ENCODE peak calls at places on chromosome 7, in six cellular contexts. U is WTC11, B is astrocyte of the spinal cord, X is progenitor cell of endocrine pancreas, D is brain microvascular endothelial cell, C is gastrocnemius medialis. F is an unnamed sample.

GRCh38 chr7:141072548-141073172 is 1.2 kb upstream of the TMEM178B start:
- DNase-seq in C (peak; percentile 69), U (peak; percentile 55), B (peak; percentile 74), X (peak; percentile 15), D (peak; percentile 79), F (peak; percentile 76)

GRCh38 chr7:113015038-113015645 is 71.5 kb downstream of the GPR85 start:
- DNase-seq in C (no peak), X (no peak), D (peak; percentile 29), B (peak; percentile 46), U (no peak), F (no peak)

GRCh38 chr7:1946025-1946424 is 275.9 kb downstream of the ELFN1 start:
- DNase-seq in C (no peak), B (no peak), D (no peak), U (no peak), X (no peak), F (peak; percentile 12)

GRCh38 chr7:85031475-85031874 is 155.4 kb downstream of the SEMA3D start:
- DNase-seq in C (no peak), U (no peak), X (no peak), B (no peak), D (no peak), F (no peak)

GRCh38 chr7:51227861-51228260 is 88.7 kb downstream of the COBL start:
- DNase-seq in B (no peak), U (no peak), X (no peak), D (no peak), C (no peak), F (no peak)

GRCh38 chr7:36875794-36876193 is 151.5 kb upstream of the AOAH start:
- DNase-seq in B (peak; percentile 27), D (no peak), U (no peak), X (no peak), C (no peak), F (no peak)

GRCh38 chr7:149166142-149166541 is 18.9 kb downstream of the ZNF398 start:
- DNase-seq in U (no peak), X (no peak), B (no peak), D (no peak), C (no peak), F (no peak)

GRCh38 chr7:114084381-114085312 is 165.8 kb upstream of the PPP1R3A start:
- DNase-seq in U (peak; percentile 57), B (peak; percentile 44), X (no peak), D (no peak), C (peak; percentile 52), F (peak; percentile 50)

GRCh38 chr7:51366930-51367613 is 50.5 kb upstream of the COBL start:
- DNase-seq in U (peak; percentile 58), D (peak; percentile 40), X (peak; percentile 30), B (peak; percentile 44), C (peak; percentile 29), F (peak; percentile 39)

GRCh38 chr7:86282014-86282682 is 361.6 kb upstream of the GRM3 start:
- DNase-seq in B (no peak), D (no peak), U (peak; percentile 20), X (no peak), C (no peak), F (no peak)

GRCh38 chr7:134031835-134032617 is 95.1 kb upstream of the LRGUK start:
- DNase-seq in C (no peak), X (no peak), B (no peak), D (no peak), U (no peak), F (no peak)

GRCh38 chr7:5421626-5422323 is 1.9 kb downstream of the TNRC18 start:
- DNase-seq in U (no peak), C (peak; percentile 54), D (peak; percentile 77), X (peak; percentile 19), B (peak; percentile 82), F (no peak)

GRCh38 chr7:158782638-158783490 is 46.4 kb downstream of the ESYT2 start:
- DNase-seq in X (no peak), C (peak; percentile 83), U (no peak), B (peak; percentile 50), D (peak; percentile 69), F (no peak)

GRCh38 chr7:149060161-149060560 is 30.4 kb downstream of the ZNF786 start:
- DNase-seq in C (no peak), B (peak; percentile 6), X (no peak), U (no peak), D (no peak), F (no peak)

GRCh38 chr7:27193335-27194001 is 6.4 kb downstream of the HOXA13 start:
- DNase-seq in D (no peak), U (peak; percentile 51), X (no peak), C (no peak), B (no peak), F (peak; percentile 14)

GRCh38 chr7:54879776-54880175 is 120.8 kb upstream of the SEC61G start:
- DNase-seq in B (no peak), X (no peak), U (no peak), D (no peak), C (no peak), F (no peak)

GRCh38 chr7:39851466-39852045 is 98.5 kb upstream of the CDK13 start:
- DNase-seq in X (no peak), B (no peak), C (no peak), U (no peak), D (no peak), F (no peak)

GRCh38 chr7:25091757-25092156 is 33.3 kb downstream of the CYCS start:
- DNase-seq in X (no peak), D (no peak), C (no peak), B (no peak), U (no peak), F (no peak)

GRCh38 chr7:118153551-118154177 is 30.3 kb upstream of the LSM8 start:
- DNase-seq in X (no peak), B (peak; percentile 38), C (no peak), U (no peak), D (peak; percentile 50), F (no peak)

GRCh38 chr7:3415730-3416366 is 114.8 kb downstream of the SDK1 start:
- DNase-seq in D (no peak), X (no peak), U (no peak), B (no peak), C (no peak), F (no peak)

GRCh38 chr7:71301167-71301566 is 169.2 kb downstream of the GALNT17 start:
- DNase-seq in C (no peak), B (no peak), U (no peak), X (no peak), D (no peak), F (no peak)

GRCh38 chr7:50684011-50684701 is 98.5 kb downstream of the GRB10 start:
- DNase-seq in U (no peak), C (no peak), D (no peak), B (no peak), X (no peak), F (no peak)

GRCh38 chr7:45924283-45924682 is 3.2 kb upstream of the IGFBP3 start:
- DNase-seq in D (peak; percentile 84), B (peak; percentile 84), U (no peak), X (no peak), C (no peak), F (no peak)

GRCh38 chr7:150958603-150959002 is 19.5 kb downstream of the KCNH2 start:
- DNase-seq in U (no peak), B (no peak), X (no peak), C (no peak), D (no peak), F (no peak)

GRCh38 chr7:150961510-150962284 is 16.4 kb downstream of the KCNH2 start:
- DNase-seq in B (no peak), C (no peak), U (no peak), X (no peak), D (no peak), F (peak; percentile 76)

GRCh38 chr7:150962285-150962742 is 15.8 kb downstream of the KCNH2 start:
- DNase-seq in C (no peak), D (no peak), B (no peak), U (no peak), X (no peak), F (no peak)

GRCh38 chr7:150958071-150958552 is 20.0 kb downstream of the KCNH2 start:
- DNase-seq in D (no peak), B (no peak), C (no peak), X (no peak), U (no peak), F (no peak)

DNA sequence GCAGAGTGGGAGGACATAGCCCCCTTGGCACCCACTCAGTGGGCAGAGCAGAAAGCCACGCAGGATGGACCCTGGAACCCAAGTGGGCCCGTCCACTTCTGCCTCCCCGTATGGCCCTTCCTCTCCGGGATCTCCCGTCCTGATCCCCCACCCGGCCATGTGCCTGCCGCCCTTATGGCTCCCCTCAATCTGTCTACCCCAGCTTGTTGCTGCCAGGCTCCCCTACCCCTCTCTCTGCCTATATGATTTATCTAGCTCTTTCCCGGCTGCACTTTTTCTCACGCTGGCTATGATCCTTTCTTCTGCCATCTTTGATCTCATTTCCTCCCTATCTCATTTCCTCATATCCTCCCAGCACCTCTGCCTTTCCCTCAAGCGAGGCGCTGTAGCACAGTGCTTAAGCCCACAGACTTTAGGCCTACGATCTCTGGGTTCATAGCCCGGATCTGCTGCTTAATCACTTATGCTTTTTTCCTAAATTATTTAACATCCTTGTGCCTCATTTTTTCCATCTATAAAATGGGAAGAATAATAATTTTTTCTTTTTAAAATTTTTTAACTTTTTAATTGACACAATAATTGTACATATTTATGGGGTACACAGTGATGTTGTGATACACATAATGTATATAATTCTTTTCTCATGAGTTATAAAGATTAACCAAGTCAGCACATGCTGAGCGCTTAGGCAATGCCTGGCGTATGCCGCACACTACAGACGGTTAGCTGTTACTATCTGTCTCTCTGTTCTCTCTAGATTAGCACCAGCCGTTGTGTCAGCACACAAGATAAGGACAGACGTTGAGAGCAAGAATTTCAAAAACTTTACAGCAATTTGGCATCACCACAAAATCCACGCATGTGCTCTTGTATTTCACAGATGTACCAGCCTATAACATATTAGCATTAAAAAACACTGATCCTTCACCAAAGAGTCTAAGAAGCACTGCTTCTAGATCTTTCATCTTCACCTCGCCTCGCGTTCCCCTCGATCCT is 18.1 kb downstream of the KCNH2 start:
- DNase-seq in D (no peak), U (no peak), C (no peak), X (no peak), B (no peak), F (peak; percentile 9)
- TF ChIP-seq CTCF in D (no peak), U (no peak), C (no peak), X (no peak), B (no peak), F (no peak)

GRCh38 chr7:96674565-96674964 is 35.1 kb downstream of the SEM1 start:
- DNase-seq in C (no peak), D (no peak), U (no peak), B (no peak), X (no peak), F (no peak)
- TF ChIP-seq CTCF in C (no peak), D (no peak), U (no peak), B (no peak), X (no peak), F (no peak)

GRCh38 chr7:21883069-21883468 is 62.6 kb downstream of the CDCA7L start:
- DNase-seq in D (no peak), X (no peak), U (no peak), B (no peak), C (no peak), F (no peak)
- TF ChIP-seq CTCF in D (peak; percentile 9), X (no peak), U (no peak), B (no peak), C (no peak), F (no peak)

DNA sequence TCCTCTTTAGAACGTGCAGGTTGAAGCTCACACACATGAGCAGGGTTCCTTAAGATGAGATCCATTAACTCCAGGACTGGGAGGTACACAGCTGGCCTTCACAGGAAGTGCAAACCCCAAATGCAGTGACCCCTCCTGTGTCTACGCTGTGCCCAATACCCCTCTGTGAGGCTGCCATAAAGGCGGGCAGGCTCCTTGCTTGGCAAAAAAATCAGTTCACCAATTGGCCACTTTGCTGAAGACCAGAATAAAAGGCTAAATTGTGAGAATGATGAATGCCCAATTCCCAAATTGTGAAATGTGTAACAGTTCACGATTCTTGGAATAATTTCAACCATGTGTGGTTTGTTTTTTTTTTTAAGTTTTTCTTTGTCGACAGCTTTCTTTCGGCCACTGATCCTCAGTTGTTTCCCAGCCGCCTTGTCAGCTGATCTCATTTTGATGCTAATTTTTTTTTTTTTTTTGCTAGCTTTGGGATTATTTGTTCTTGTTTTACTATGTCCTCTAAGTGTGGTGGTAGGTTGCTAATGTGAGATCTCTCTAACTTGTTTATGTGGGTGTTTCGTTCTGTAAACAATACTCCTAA is 101.9 kb upstream of the PRSS58 start:
- DNase-seq in U (no peak), B (no peak), X (no peak), C (no peak), D (no peak), F (no peak)
- TF ChIP-seq CTCF in U (no peak), B (no peak), X (no peak), C (no peak), D (no peak), F (no peak)

F was measured in glutamatergic neuron.